ENCODE peak calls at places on chromosomes 11 and 22, in seven cellular contexts. I is DMS53; J is activated T-cell treated with anti-CD3 and anti-CD28 coated beads for 1 hour; D is activated CD4-positive, alpha-beta T cell treated with anti-CD3 and anti-CD28 coated beads for 24 hours; O is AG08395; M is NCI-H748 treated with DMSO at 0.1 percent for 48 hours; U is choroid plexus epithelial cell. Q is an unnamed sample.
A peak's percentile ranks its signal among the peaks of the same experiment; 100 is the strongest.

GRCh38 chr11:19881185-19881584 is 168.5 kb downstream of the NAV2 start:
- DNase-seq in I (no peak), J (no peak), D (no peak), O (no peak), M (no peak), U (no peak), Q (no peak)

GRCh38 chr11:11931461-11932055 is 76.9 kb downstream of the DKK3 start:
- DNase-seq in I (peak; percentile 79), J (no peak), D (no peak), O (peak; percentile 65), M (peak; percentile 56), U (peak; percentile 86), Q (no peak)

GRCh38 chr11:1772270-1773130 is 8.8 kb upstream of the CTSD start:
- DNase-seq in I (peak; percentile 83), J (no peak), D (peak; percentile 38), O (peak; percentile 96), M (no peak), U (peak; percentile 99), Q (peak; percentile 81)

GRCh38 chr11:66068923-66069714 is 953 bp upstream of the PACS1 start:
- DNase-seq in I (peak; percentile 65), J (no peak), D (no peak), O (peak; percentile 75), M (no peak), U (peak; percentile 61), Q (no peak)

GRCh38 chr11:104946907-104947306 is 21.5 kb downstream of the CASP4 start:
- DNase-seq in I (peak; percentile 70), J (no peak), D (peak; percentile 39), O (peak; percentile 48), M (peak; percentile 3), U (peak; percentile 78), Q (no peak)

GRCh38 chr11:71395774-71396173 is 52.4 kb downstream of the DHCR7 start:
- DNase-seq in I (no peak), J (no peak), D (no peak), O (no peak), M (no peak), U (no peak), Q (no peak)

GRCh38 chr11:105151936-105152554 is 12.5 kb upstream of the CARD18 start:
- DNase-seq in I (no peak), J (no peak), D (no peak), O (no peak), M (no peak), U (peak; percentile 83), Q (no peak)

GRCh38 chr11:72924568-72925190 is 110.5 kb downstream of the ATG16L2 start:
- DNase-seq in I (peak; percentile 60), J (no peak), D (no peak), O (peak; percentile 55), M (peak; percentile 14), U (peak; percentile 80), Q (no peak)

GRCh38 chr22:50532824-50533344 is 3.1 kb upstream of the TYMP start:
- DNase-seq in I (no peak), J (no peak), D (no peak), O (no peak), M (no peak), U (no peak), Q (no peak)

GRCh38 chr11:110261195-110262140 is 34.9 kb downstream of the RDX start:
- DNase-seq in I (no peak), J (no peak), D (no peak), O (no peak), M (no peak), U (peak; percentile 51), Q (no peak)

GRCh38 chr22:21067901-21068680 is 22.3 kb downstream of the LRRC74B start:
- DNase-seq in I (no peak), J (no peak), D (no peak), O (no peak), M (no peak), U (no peak), Q (no peak)

GRCh38 chr22:33850227-33850626 is 70.0 kb downstream of the LARGE1 start:
- DNase-seq in I (no peak), J (no peak), D (no peak), O (no peak), M (no peak), U (no peak), Q (no peak)

GRCh38 chr22:36830601-36831000 is 13.8 kb upstream of the PVALB start:
- DNase-seq in I (no peak), J (no peak), D (no peak), O (no peak), M (no peak), U (no peak), Q (no peak)